ENCODE peak calls at places on chromosomes 1 and 21, in six cellular contexts. Z, V, F, D, L and S are unnamed samples.

GRCh38 chr1:192445849-192446489 is 129.2 kb downstream of the RGS21 start:
- DNase-seq in Z (peak; percentile 60), D (peak; percentile 41), V (peak; percentile 36), L (no peak), F (peak; percentile 7), S (no peak)

GRCh38 chr1:37476460-37477197 is 2.2 kb downstream of the ZC3H12A start:
- DNase-seq in Z (peak; percentile 84), L (no peak), D (peak; percentile 65), F (peak; percentile 61), V (no peak), S (no peak)

GRCh38 chr1:242208021-242208420 is 209.1 kb upstream of the MAP1LC3C start:
- DNase-seq in L (no peak), Z (no peak), D (no peak), F (no peak), V (no peak), S (no peak)

GRCh38 chr1:22529901-22530621 is 33.2 kb upstream of the EPHA8 start:
- DNase-seq in F (no peak), L (no peak), D (no peak), V (no peak), Z (no peak), S (no peak)

GRCh38 chr21:22657786-22658185 is 1659.6 kb downstream of the NCAM2 start:
- DNase-seq in Z (no peak), F (no peak), V (no peak), D (no peak), L (no peak), S (no peak)

GRCh38 chr1:248872752-248873408 is 14.0 kb upstream of the ZNF692 start:
- DNase-seq in L (peak; percentile 55), V (peak; percentile 70), F (peak; percentile 80), Z (peak; percentile 66), D (peak; percentile 93), S (peak; percentile 39)

GRCh38 chr1:78619803-78620579 is at the start of gene IFI44L:
- DNase-seq in Z (peak; percentile 59), L (peak; percentile 89), D (no peak), V (no peak), F (no peak), S (no peak)

GRCh38 chr1:40633563-40634376 is 31.7 kb downstream of the RIMS3 start:
- DNase-seq in L (no peak), D (no peak), V (peak; percentile 74), F (no peak), Z (no peak), S (no peak)

GRCh38 chr1:87572891-87573290 is 244.2 kb downstream of the LMO4 start:
- DNase-seq in Z (no peak), L (no peak), D (no peak), F (no peak), V (no peak), S (no peak)

GRCh38 chr1:153532769-153533599 is 2.8 kb downstream of the S100A6 start:
- DNase-seq in Z (peak; percentile 84), F (peak; percentile 72), D (peak; percentile 91), L (no peak), V (peak; percentile 87), S (peak; percentile 72)

GRCh38 chr1:153532161-153532560 is 3.6 kb downstream of the S100A6 start:
- DNase-seq in V (no peak), D (no peak), F (no peak), L (no peak), Z (no peak), S (no peak)

GRCh38 chr1:153534933-153535663 is 693 bp downstream of the S100A6 start:
- DNase-seq in D (peak; percentile 74), V (no peak), F (no peak), Z (no peak), L (no peak), S (no peak)

GRCh38 chr1:153534226-153534932 is 1.4 kb downstream of the S100A6 start:
- DNase-seq in D (peak; percentile 51), F (no peak), V (no peak), Z (peak; percentile 50), L (no peak), S (no peak)

DNA sequence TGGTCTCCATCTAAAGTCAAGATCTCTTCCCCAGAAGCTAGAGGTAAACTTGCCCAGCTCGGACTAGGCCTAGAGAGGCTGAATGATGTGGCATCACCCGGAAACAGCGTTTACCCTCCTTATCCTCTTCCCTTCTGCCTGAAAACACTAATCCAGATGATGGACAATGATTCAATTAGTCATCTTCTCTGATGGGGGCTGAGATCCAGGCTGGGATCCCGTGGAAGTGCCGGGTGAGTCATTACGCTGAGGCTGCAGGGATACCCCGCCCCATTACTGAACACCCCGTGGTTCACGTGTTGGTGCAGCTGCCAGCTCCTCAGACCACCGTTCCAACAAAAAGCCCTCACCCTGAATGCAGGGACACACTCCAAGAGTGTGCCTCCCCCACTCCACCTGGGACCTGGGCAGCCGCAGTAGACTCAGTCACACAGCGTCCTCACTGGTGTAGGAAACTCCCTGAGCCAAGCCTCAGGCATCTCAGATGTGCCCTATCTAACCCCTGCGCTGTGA is 2.0 kb downstream of the S100A6 start:
- DNase-seq in F (peak; percentile 39), V (peak; percentile 58), D (peak; percentile 82), L (no peak), Z (peak; percentile 93), S (no peak)
- TF ChIP-seq BHLHE40 in F (no peak), V (peak; percentile 74), D (no peak), L (no peak), Z (peak; percentile 93), S (no peak)

GRCh38 chr1:177424746-177425145 is 254.0 kb downstream of the BRINP2 start:
- DNase-seq in V (no peak), L (no peak), F (no peak), Z (no peak), D (no peak), S (no peak)
- TF ChIP-seq BHLHE40 in V (no peak), L (no peak), F (no peak), Z (no peak), D (no peak), S (no peak)

DNA sequence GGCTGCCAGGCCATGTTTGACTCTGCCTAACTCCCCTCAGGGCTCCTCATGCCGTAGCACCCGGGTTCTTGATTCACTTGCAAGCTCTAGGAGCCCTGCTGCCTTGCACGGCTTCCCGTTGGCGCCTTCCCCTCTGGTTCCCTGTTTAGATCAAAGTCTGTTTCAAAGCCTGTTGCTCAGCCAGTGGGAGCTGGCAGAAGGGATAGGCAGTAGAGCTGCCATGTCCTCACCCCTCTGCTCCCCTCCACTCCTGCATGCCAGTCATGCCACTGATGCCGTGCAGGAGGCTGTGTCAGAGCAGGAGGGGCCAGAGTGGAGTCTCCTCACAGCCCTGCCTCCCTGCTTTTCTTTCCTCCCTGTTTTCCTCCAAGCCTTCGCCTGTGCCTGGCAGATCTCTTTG is 26.5 kb downstream of the HMGCS2 start:
- DNase-seq in Z (peak; percentile 38), L (no peak), D (no peak), F (no peak), V (no peak), S (no peak)
- TF ChIP-seq BHLHE40 in Z (no peak), L (no peak), D (no peak), F (no peak), V (no peak), S (no peak)

GRCh38 chr1:59487335-59488031 is 190.6 kb downstream of the FGGY start:
- DNase-seq in V (no peak), Z (peak; percentile 34), D (no peak), L (no peak), F (no peak), S (no peak)
- TF ChIP-seq BHLHE40 in V (no peak), Z (no peak), D (no peak), L (no peak), F (no peak), S (no peak)

GRCh38 chr1:218787826-218788225 is 385.9 kb upstream of the LYPLAL1 start:
- DNase-seq in V (no peak), F (no peak), Z (no peak), D (no peak), L (no peak), S (no peak)

GRCh38 chr1:218783916-218784315 is 389.8 kb upstream of the LYPLAL1 start:
- DNase-seq in D (no peak), V (no peak), L (no peak), Z (no peak), F (no peak), S (no peak)

DNA sequence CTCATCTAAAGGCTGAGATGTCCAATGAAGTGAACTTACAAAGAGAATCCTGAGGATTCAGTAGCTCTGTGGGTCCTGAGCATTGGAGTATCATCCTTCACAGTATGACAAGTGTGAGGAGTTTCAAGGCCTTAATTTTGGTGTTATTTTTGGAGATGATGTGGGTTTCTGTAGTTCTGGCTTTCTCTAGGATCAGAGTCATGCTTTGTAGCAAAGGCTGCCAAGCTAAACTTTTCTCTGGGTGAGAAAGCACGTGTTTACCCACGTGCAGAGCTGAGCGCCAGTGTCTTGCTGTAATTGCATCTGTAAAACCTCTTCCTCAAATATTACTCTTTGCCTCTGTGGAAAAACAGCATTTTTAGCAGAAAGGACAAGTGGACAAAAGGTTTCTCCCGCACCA is 387.8 kb upstream of the LYPLAL1 start:
- DNase-seq in L (no peak), F (no peak), D (no peak), Z (peak; percentile 29), V (no peak), S (no peak)
- TF ChIP-seq BHLHE40 in L (no peak), F (no peak), D (no peak), Z (no peak), V (no peak), S (no peak)

DNA sequence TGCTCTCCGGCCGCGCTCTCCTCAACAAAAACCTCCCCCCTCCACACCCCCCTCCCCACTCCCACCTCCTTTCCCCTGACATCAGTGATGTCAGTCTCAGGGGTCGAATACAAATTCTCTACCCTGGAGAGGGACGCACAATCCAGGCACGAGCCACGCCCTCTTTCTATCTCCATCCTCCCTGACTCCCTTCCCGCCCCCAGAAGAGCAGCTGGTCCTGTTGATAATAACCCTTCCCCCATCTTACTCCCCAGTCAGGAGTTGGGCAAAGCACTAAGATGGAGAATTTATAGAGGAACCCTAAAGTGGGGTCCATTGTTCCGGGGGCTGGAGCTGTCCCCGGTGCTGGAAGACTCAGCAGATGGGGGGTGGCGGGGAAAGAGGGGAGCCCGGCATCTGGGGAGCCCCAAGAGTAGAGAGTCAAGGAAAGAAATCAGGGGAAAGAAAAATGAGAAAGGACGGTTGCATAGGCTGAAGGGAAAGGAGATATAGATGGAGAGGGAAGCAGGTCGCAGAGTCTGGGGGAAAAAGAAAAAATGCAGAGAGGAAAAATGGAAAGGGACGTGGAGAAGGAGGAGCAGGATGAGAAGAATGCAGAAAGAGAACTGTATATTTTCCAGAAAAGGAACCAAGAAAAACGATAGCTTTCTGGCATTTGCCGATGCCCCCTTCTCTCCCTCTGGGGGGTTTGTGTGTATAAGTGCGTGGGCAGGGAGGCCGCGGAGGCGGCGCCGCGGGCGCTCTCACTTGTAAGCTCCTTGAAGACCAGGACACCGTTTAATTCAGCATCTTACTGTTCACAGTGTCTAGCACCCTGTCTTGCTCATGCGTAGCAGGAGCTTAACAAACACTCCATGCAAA is at the start of gene CELF3:
- DNase-seq in D (peak; percentile 18), L (no peak), V (peak; percentile 74), Z (no peak), F (no peak), S (peak; percentile 72)
- TF ChIP-seq BHLHE40 in D (no peak), L (no peak), V (no peak), Z (no peak), F (no peak), S (no peak)